ENCODE peak calls at places on chromosome 2, in five cellular contexts. T is astrocyte, D is cardiac muscle cell, C is neural progenitor cell, L is IMR-90. O is an unnamed sample. For H3K36me3, the result is how much of the 10 kb centered on the place peaks cover.

GRCh38 chr2:88199912-88200682 is 30.0 kb downstream of the THNSL2 start:
- DNase-seq in T (no peak), D (peak), C (peak), L (no peak), O (no peak)

GRCh38 chr2:35199298-35199697 is 1156.3 kb upstream of the CRIM1 start:
- DNase-seq in T (no peak), D (no peak), C (no peak), L (no peak), O (no peak)

GRCh38 chr2:219149667-219150066 is 10.9 kb downstream of the NHEJ1 start:
- DNase-seq in T (no peak), D (no peak), C (no peak), L (no peak), O (no peak)

GRCh38 chr2:97740590-97741182 is 27.3 kb downstream of the ZAP70 start:
- DNase-seq in T (no peak), D (peak), C (peak), L (peak), O (no peak)

GRCh38 chr2:110114007-110114591 is 1.5 kb downstream of the MALL start:
- DNase-seq in T (no peak), D (no peak), C (no peak), L (no peak), O (no peak)

GRCh38 chr2:127614731-127615130 is 31.2 kb upstream of the GPR17 start:
- DNase-seq in T (peak), D (no peak), C (no peak), L (peak), O (peak)

GRCh38 chr2:126704434-126705165 is 48.6 kb downstream of the GYPC start:
- DNase-seq in T (peak), D (no peak), C (no peak), L (peak), O (no peak)

GRCh38 chr2:133266926-133267590 is 301.2 kb downstream of the NCKAP5 start:
- DNase-seq in T (no peak), D (peak), C (peak), L (no peak), O (no peak)

GRCh38 chr2:186379052-186379451 is 107.0 kb upstream of the ZC3H15 start:
- DNase-seq in T (no peak), D (peak), C (no peak), L (peak), O (no peak)

GRCh38 chr2:142031656-142032055 is 99.2 kb downstream of the LRP1B start:
- DNase-seq in T (no peak), D (no peak), C (no peak), L (no peak), O (no peak)

GRCh38 chr2:182101263-182101662 is 115.6 kb downstream of the PPP1R1C start:
- DNase-seq in T (no peak), D (no peak), C (no peak), L (no peak), O (no peak)
- TF ChIP-seq CTCF in T (peak), D (peak), C (peak), L (no peak), O (no peak)

GRCh38 chr2:233503947-233504637 is 62.5 kb downstream of the USP40 start:
- DNase-seq in T (no peak), D (no peak), C (no peak), L (no peak), O (no peak)
- H3K36me3 ChIP-seq in T (under half), D (under half), C (under half), L (under half), O (under half)

DNA sequence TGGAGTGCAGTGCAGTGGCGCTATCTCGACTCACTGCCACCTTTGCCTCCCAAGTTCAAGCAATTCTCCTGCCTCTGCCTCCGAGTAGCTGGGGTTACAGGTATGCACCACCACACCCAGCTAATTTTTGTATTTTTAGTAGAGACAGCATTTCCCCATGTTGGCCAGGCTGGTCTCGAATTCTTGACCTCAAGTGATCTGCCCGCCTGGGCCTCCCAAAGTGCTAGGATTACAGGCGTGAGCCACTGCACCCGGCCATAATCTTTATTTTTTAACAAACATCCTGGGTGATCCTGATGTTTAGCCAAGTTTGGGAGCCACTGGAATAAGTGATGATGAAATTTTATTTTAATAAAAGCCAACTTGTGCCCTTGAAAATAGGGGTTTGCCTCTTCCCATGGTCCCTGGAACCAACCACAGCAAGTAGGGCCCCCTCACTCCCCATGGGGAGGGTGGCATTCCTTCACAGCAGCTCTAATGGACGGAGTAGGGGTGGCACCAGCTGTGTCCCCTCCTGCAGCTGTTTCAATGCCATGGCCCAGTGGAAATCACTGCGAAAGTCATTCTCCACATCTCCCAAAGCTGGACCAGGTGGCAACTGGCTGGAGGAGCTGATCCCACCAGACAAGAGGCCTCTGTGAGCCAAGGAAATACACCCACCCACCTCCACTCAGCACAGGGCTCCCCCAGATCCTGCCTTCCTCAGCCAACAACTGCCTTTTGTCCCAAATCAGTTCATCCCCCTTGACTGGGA is 194.8 kb downstream of the ZFP36L2 start:
- DNase-seq in T (no peak), D (no peak), C (no peak), L (no peak), O (no peak)
- H3K27ac ChIP-seq in T (no peak), D (no peak), C (no peak), L (no peak), O (peak)

GRCh38 chr2:238238766-238239551 is 879 bp downstream of the HES6 start:
- DNase-seq in T (no peak), D (no peak), C (peak), L (no peak), O (no peak)
- TF ChIP-seq CTCF in T (no peak), D (no peak), C (peak), L (no peak), O (no peak)

DNA sequence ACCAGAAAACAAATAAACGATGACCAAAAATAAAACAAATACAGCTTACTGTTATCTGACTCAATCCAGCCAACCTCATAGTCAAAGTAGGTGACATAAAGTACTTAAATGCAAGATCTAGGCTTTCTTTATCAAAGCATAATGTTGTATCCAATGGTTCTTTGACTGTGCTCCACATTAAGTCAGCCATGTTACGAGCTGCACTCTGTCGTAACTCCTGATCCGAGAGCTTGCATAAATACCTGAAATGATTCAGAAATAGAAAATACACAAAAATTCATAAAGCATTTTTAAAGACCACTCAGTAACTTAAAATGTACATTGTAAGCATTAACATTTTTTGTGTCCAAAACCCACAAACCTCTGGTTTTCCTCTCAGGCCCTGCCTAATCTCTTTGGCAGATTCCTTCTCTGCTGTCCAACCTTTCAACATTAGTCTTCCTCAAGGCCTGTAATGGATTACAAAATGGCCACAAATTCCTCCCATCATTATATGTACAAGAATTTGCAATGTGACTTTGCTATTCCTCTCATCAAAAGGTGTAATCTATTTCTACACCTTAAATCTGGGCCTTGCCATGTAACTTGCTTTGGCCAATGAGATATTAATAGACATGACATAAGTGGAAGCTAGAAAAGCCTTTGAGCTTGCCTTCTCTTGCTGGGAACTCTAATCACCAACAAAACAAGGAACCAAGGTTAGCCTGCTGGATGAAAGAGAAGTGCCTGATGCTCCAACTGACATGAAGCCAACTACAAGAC is 90.6 kb downstream of the USP34 start:
- DNase-seq in T (peak), D (peak), C (no peak), L (peak), O (no peak)
- H3K36me3 ChIP-seq in T (under half), D (under half), C (under half), L (under half), O (half or more)

GRCh38 chr2:46537624-46538023 is 58.3 kb downstream of the TMEM247 start:
- DNase-seq in T (no peak), D (no peak), C (no peak), L (no peak), O (no peak)
- H3K27ac ChIP-seq in T (no peak), D (no peak), C (no peak), L (no peak), O (peak)

GRCh38 chr2:47313728-47314127 is 89.2 kb upstream of the MSH2 start:
- DNase-seq in T (no peak), D (no peak), C (no peak), L (no peak), O (no peak)
- TF ChIP-seq CTCF in T (no peak), D (no peak), C (peak), L (no peak), O (no peak)

DNA sequence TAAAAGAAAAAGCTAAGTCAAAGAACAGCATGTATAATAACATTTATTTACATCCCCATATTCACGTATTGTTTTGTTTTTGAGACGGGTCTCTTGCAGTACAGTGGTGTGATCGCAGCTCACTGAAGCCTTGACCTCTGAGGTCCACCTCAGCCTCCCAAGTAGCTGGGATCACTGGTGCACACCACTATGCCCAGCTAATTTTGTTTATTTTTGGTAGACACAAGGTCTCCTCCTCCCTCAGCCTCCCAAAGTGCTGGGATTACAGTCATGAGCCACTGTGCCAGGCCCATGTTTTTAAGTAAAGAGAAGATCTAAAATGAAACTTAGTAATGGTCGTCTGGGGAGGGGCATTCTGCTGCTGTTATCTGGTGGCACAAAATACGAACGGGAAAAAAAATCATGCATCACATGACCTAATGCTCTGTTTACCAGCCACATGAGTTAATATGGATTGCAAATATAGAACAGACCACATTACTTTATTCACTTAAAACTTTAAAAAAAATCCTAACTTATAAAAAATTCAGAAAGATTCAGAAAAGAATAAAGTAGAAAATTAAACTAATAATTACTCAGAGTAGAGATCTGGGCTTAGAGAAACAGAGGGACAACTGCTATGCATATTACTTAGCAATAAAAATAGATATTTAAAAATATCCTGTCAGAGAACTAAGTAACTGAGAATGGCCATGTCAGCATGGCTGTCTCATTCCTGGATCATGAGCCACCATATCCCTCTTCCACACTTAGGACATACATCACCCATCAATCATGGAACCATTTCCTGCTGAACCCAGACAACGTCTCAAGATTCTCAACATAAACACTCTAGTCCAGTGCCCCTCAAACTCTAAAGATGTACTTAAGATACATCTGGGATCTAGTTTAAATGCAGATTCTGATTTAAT is 7.3 kb downstream of the MMADHC start:
- DNase-seq in T (no peak), D (no peak), C (no peak), L (peak), O (no peak)
- H3K36me3 ChIP-seq in T (half or more), D (half or more), C (under half), L (under half), O (under half)